ENCODE peak calls at places on chromosome 18, in nine cellular contexts. G is HCT116; B is Panc1; K is activated CD8-positive, alpha-beta T cell treated with anti-CD3 and anti-CD28 coated beads for 36 hours; M is heart right ventricle; Q is activated T-cell treated with anti-CD3 and anti-CD28 coated beads, Interleukin-2, amount 50 U/mL, for 72 hours; A is esophagus mucosa; R is naive thymus-derived CD8-positive, alpha-beta T cell; N is CD4-positive, alpha-beta T cell. Z is an unnamed sample.
A peak's percentile ranks its signal among the peaks of the same experiment; 100 is the strongest.

GRCh38 chr18:70376137-70376913 is 87.5 kb downstream of the SOCS6 start:
- ATAC-seq in Q (no peak), M (no peak), K (no peak), R (no peak), A (no peak), G (no peak), N (no peak), B (no peak), Z (no peak)

GRCh38 chr18:57273194-57273593 is 79.2 kb upstream of the ST8SIA3 start:
- ATAC-seq in G (no peak), M (no peak), R (no peak), Q (no peak), B (no peak), K (no peak), N (no peak), A (no peak), Z (no peak)

GRCh38 chr18:75216926-75217303 is 6.3 kb downstream of the TSHZ1 start:
- ATAC-seq in N (no peak), B (no peak), K (no peak), M (no peak), R (no peak), G (no peak), A (no peak), Q (no peak), Z (peak; percentile 18)

GRCh38 chr18:58288922-58289797 is 245.1 kb downstream of the NEDD4L start:
- ATAC-seq in A (peak; percentile 49), R (no peak), G (peak; percentile 81), Q (peak; percentile 46), B (peak; percentile 86), K (no peak), N (no peak), M (peak; percentile 51), Z (no peak)

GRCh38 chr18:2917255-2918047 is 70.6 kb downstream of the EMILIN2 start:
- ATAC-seq in A (no peak), K (no peak), M (no peak), B (no peak), N (no peak), Q (no peak), R (no peak), G (no peak), Z (no peak)

GRCh38 chr18:74389161-74389927 is 67.8 kb downstream of the DIPK1C start:
- ATAC-seq in M (no peak), B (no peak), R (peak; percentile 62), Q (no peak), K (no peak), N (peak; percentile 37), G (no peak), A (no peak), Z (no peak)

GRCh38 chr18:79400591-79401381 is 5.1 kb downstream of the NFATC1 start:
- ATAC-seq in N (peak; percentile 4), K (peak; percentile 19), B (no peak), R (peak; percentile 22), G (peak; percentile 23), M (no peak), A (no peak), Q (no peak), Z (no peak)

GRCh38 chr18:61964616-61965015 is 71.8 kb upstream of the RNF152 start:
- ATAC-seq in M (no peak), G (no peak), R (no peak), B (no peak), Q (no peak), K (no peak), N (no peak), A (no peak), Z (no peak)

GRCh38 chr18:6220129-6220528 is 194.6 kb downstream of the L3MBTL4 start:
- ATAC-seq in Q (no peak), A (no peak), B (no peak), G (no peak), K (no peak), R (no peak), N (no peak), M (no peak), Z (no peak)